ENCODE peak calls at places on chromosome 22, in four cellular contexts. One of them, this sample, is unnamed.
A peak's percentile ranks its signal among the peaks of the same experiment; 100 is the strongest.

GRCh38 chr22:50165438-50166123 is 5.0 kb upstream of the PANX2 start:
- DNase-seq in suprapubic skin: no peak
- DNase-seq in small intestine: no peak
- DNase-seq in GM23338: no peak
- DNase-seq in this sample: no peak

GRCh38 chr22:49993649-49994360 is 18.8 kb downstream of the IL17REL start:
- DNase-seq in suprapubic skin: peak; percentile 70
- DNase-seq in GM23338: no peak
- DNase-seq in small intestine: no peak
- DNase-seq in this sample: no peak

GRCh38 chr22:44489817-44490216 is 8.2 kb downstream of the RTL6 start:
- DNase-seq in GM23338: peak; percentile 5
- DNase-seq in suprapubic skin: no peak
- DNase-seq in small intestine: no peak
- DNase-seq in this sample: no peak

GRCh38 chr22:48902001-48902869 is 925.4 kb downstream of the BRD1 start:
- DNase-seq in small intestine: no peak
- DNase-seq in suprapubic skin: peak; percentile 61
- DNase-seq in GM23338: no peak
- DNase-seq in this sample: no peak

GRCh38 chr22:33635766-33636165 is 284.5 kb downstream of the LARGE1 start:
- DNase-seq in suprapubic skin: no peak
- DNase-seq in GM23338: no peak
- DNase-seq in small intestine: no peak
- DNase-seq in this sample: no peak

GRCh38 chr22:28283025-28283654 is 364.1 kb upstream of the PITPNB start:
- DNase-seq in suprapubic skin: no peak
- DNase-seq in small intestine: no peak
- DNase-seq in GM23338: no peak
- DNase-seq in this sample: no peak

GRCh38 chr22:45960477-45961386 is 16.2 kb downstream of the WNT7B start:
- DNase-seq in GM23338: peak; percentile 35
- DNase-seq in suprapubic skin: no peak
- DNase-seq in small intestine: no peak
- DNase-seq in this sample: no peak

GRCh38 chr22:26234267-26234666 is 65.0 kb downstream of the SEZ6L start:
- DNase-seq in suprapubic skin: no peak
- DNase-seq in small intestine: no peak
- DNase-seq in GM23338: no peak
- DNase-seq in this sample: no peak

GRCh38 chr22:49963647-49964026 is 3.1 kb downstream of the PIM3 start:
- DNase-seq in GM23338: no peak
- DNase-seq in suprapubic skin: peak; percentile 71
- DNase-seq in small intestine: no peak
- DNase-seq in this sample: no peak

GRCh38 chr22:26438006-26438405 is 8.9 kb downstream of the ASPHD2 start:
- DNase-seq in small intestine: no peak
- DNase-seq in GM23338: peak; percentile 53
- DNase-seq in suprapubic skin: no peak
- DNase-seq in this sample: no peak

GRCh38 chr22:28896611-28897010 is 13.2 kb downstream of the ZNRF3 start:
- DNase-seq in GM23338: peak; percentile 80
- DNase-seq in suprapubic skin: no peak
- DNase-seq in small intestine: no peak
- DNase-seq in this sample: no peak

GRCh38 chr22:34620832-34621231 is 445.1 kb upstream of the ISX start:
- DNase-seq in suprapubic skin: no peak
- DNase-seq in small intestine: no peak
- DNase-seq in GM23338: no peak
- DNase-seq in this sample: no peak

GRCh38 chr22:32448980-32449379 is 15.3 kb downstream of the BPIFC start:
- DNase-seq in GM23338: no peak
- DNase-seq in suprapubic skin: no peak
- DNase-seq in small intestine: peak; percentile 13
- DNase-seq in this sample: no peak

GRCh38 chr22:23215294-23216204 is 35.2 kb downstream of the BCR start:
- DNase-seq in suprapubic skin: no peak
- DNase-seq in GM23338: no peak
- DNase-seq in small intestine: no peak
- DNase-seq in this sample: no peak

GRCh38 chr22:44439356-44440223 is 58.4 kb downstream of the RTL6 start:
- DNase-seq in GM23338: no peak
- DNase-seq in small intestine: no peak
- DNase-seq in suprapubic skin: no peak
- DNase-seq in this sample: no peak

GRCh38 chr22:35064664-35065063 is 1.3 kb upstream of the ISX start:
- DNase-seq in small intestine: peak; percentile 49
- DNase-seq in suprapubic skin: no peak
- DNase-seq in GM23338: no peak
- DNase-seq in this sample: peak; percentile 83

GRCh38 chr22:33357894-33358440 is 299.8 kb upstream of the SYN3 start:
- DNase-seq in suprapubic skin: no peak
- DNase-seq in small intestine: no peak
- DNase-seq in GM23338: no peak
- DNase-seq in this sample: no peak

GRCh38 chr22:19111584-19111983 is 10.6 kb downstream of the DGCR2 start:
- DNase-seq in suprapubic skin: peak; percentile 23
- DNase-seq in small intestine: no peak
- DNase-seq in GM23338: no peak
- DNase-seq in this sample: no peak

GRCh38 chr22:17098379-17098819 is 13.6 kb downstream of the IL17RA start:
- DNase-seq in suprapubic skin: no peak
- DNase-seq in small intestine: no peak
- DNase-seq in GM23338: no peak
- DNase-seq in this sample: no peak

GRCh38 chr22:20554824-20555223 is 47.4 kb downstream of the MED15 start:
- DNase-seq in small intestine: no peak
- DNase-seq in suprapubic skin: no peak
- DNase-seq in GM23338: no peak
- DNase-seq in this sample: no peak
- H3K4me1 ChIP-seq in small intestine: no peaks in the 10 kb centered on the region
- H3K4me1 ChIP-seq in suprapubic skin: peaks cover 51% of the 10 kb centered on the region
- H3K4me1 ChIP-seq in GM23338: peaks cover 4% of the 10 kb centered on the region
- H3K4me1 ChIP-seq in this sample: peaks cover 43% of the 10 kb centered on the region

DNA sequence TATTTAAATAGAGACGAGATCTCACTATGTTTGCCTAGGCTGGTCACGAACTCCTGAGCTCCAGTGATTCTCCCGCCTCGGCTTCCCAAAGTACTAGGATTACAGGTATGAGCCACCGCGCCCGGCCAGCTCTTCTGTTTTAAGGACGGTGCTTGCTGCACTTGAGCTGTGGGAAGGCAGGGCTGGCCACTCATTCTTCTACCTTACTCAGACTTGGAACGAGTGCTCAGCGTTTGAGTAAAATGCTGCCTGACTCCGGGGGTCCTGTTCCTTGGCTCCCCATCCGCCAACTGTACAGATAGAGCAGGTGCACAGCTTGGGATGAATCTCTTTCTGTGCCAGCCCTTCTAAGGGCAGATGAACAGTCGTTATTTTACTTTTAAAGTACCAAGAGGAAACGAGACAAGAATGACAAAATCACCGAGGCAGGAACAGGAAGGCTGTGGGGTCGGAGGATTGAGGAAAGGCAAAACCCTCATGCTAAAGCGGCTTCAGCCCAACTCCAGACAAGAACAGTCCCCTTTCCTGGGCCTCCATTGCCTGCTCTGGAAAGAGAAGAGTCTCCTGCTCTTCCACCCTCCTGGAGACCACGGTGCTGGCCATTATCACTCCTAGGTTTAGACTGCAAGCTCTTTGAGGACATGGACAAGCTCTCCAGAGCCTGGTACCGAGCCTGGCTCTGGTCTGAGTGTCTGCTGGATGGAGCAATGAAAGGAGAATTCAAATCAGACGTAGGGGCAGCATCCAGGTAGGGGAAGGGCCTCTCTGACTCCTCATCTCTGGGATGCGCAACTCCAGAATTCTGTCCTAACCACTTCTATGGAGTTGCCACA is 1.0 kb upstream of the SUN2 start:
- DNase-seq in suprapubic skin: no peak
- DNase-seq in small intestine: no peak
- DNase-seq in GM23338: no peak
- DNase-seq in this sample: no peak
- H3K4me1 ChIP-seq in suprapubic skin: peaks cover 45% of the 10 kb centered on the region
- H3K4me1 ChIP-seq in small intestine: peaks cover 2% of the 10 kb centered on the region
- H3K4me1 ChIP-seq in GM23338: peaks cover 21% of the 10 kb centered on the region
- H3K4me1 ChIP-seq in this sample: peaks cover 68% of the 10 kb centered on the region

GRCh38 chr22:36355362-36355761 is 32.4 kb downstream of the MYH9 start:
- DNase-seq in small intestine: no peak
- DNase-seq in suprapubic skin: no peak
- DNase-seq in GM23338: no peak
- DNase-seq in this sample: no peak
- H3K4me1 ChIP-seq in small intestine: peaks cover 14% of the 10 kb centered on the region
- H3K4me1 ChIP-seq in suprapubic skin: peaks cover 95% of the 10 kb centered on the region
- H3K4me1 ChIP-seq in GM23338: peaks cover 78% of the 10 kb centered on the region
- H3K4me1 ChIP-seq in this sample: peaks cover 100% of the 10 kb centered on the region

DNA sequence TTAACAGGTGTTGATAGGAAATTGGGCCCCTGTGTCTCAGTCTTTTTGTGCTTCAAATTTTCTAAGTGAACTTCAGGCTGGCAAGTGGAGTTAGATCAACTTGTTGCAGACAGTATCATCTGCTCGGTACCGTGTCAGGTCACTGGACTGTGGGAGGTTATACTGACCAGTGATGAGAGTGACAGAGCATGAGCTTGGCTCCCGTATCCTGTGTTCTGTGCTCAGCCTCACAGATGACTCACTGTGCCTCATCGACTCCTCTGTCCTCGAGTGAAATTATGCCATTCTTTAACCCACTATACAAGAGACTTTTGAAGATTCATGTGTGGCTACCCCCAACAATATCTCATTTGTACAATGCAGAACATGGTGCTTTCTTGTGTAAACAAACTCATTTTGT is 7.9 kb downstream of the GRAP2 start:
- DNase-seq in suprapubic skin: no peak
- DNase-seq in GM23338: no peak
- DNase-seq in small intestine: no peak
- DNase-seq in this sample: no peak
- H3K4me1 ChIP-seq in suprapubic skin: no peaks in the 10 kb centered on the region
- H3K4me1 ChIP-seq in GM23338: peaks cover 6% of the 10 kb centered on the region
- H3K4me1 ChIP-seq in small intestine: no peaks in the 10 kb centered on the region
- H3K4me1 ChIP-seq in this sample: no peaks in the 10 kb centered on the region

GRCh38 chr22:22060200-22061084 is 77.9 kb upstream of the TOP3B start:
- DNase-seq in small intestine: peak; percentile 27
- DNase-seq in GM23338: peak; percentile 88
- DNase-seq in suprapubic skin: no peak
- DNase-seq in this sample: peak; percentile 40

GRCh38 chr22:22061085-22062077 is 78.8 kb upstream of the TOP3B start:
- DNase-seq in GM23338: no peak
- DNase-seq in suprapubic skin: no peak
- DNase-seq in small intestine: no peak
- DNase-seq in this sample: peak; percentile 83

GRCh38 chr22:22057617-22058378 is 75.2 kb upstream of the TOP3B start:
- DNase-seq in GM23338: no peak
- DNase-seq in small intestine: no peak
- DNase-seq in suprapubic skin: no peak
- DNase-seq in this sample: no peak

GRCh38 chr22:22058649-22059475 is 76.3 kb upstream of the TOP3B start:
- DNase-seq in small intestine: peak; percentile 54
- DNase-seq in suprapubic skin: no peak
- DNase-seq in GM23338: no peak
- DNase-seq in this sample: no peak

DNA sequence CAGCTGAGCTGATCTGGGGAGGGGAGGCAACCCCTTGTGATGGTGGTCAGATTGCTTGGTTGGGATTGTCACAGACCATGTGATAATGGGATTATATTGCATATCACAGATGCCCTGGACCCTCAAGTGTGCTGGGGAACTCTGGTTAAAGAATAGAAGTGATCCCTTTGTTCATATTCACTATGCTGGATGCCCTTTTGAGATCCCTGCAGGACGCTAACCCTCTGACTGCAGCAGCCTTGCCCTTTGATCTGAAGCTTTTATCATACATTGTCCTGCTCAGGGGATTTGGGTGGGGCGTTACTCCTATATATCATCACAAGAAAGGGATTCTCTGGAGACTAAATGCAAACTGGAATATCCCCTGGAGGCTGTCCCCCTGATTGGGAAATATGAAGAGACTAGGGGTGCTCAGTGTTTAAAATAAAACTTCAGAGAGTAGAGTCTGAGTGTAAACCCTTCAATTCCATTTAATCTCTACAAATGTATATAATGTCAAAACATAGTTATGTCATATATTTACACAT is 77.0 kb upstream of the TOP3B start:
- DNase-seq in suprapubic skin: no peak
- DNase-seq in GM23338: no peak
- DNase-seq in small intestine: no peak
- DNase-seq in this sample: no peak
- H3K4me1 ChIP-seq in suprapubic skin: peaks cover 8% of the 10 kb centered on the region
- H3K4me1 ChIP-seq in GM23338: no peaks in the 10 kb centered on the region
- H3K4me1 ChIP-seq in small intestine: peaks cover 3% of the 10 kb centered on the region
- H3K4me1 ChIP-seq in this sample: peaks cover 65% of the 10 kb centered on the region

GRCh38 chr22:30246962-30247376 is 410 bp upstream of the LIF start:
- DNase-seq in suprapubic skin: no peak
- DNase-seq in small intestine: peak; percentile 83
- DNase-seq in GM23338: no peak
- DNase-seq in this sample: no peak

GRCh38 chr22:30248484-30248883 is 1.9 kb upstream of the LIF start:
- DNase-seq in GM23338: no peak
- DNase-seq in small intestine: no peak
- DNase-seq in suprapubic skin: no peak
- DNase-seq in this sample: no peak

GRCh38 chr22:30249049-30250038 is 2.8 kb upstream of the LIF start:
- DNase-seq in GM23338: no peak
- DNase-seq in small intestine: no peak
- DNase-seq in suprapubic skin: no peak
- DNase-seq in this sample: peak; percentile 40

GRCh38 chr22:30247561-30247960 is 1.0 kb upstream of the LIF start:
- DNase-seq in suprapubic skin: no peak
- DNase-seq in GM23338: no peak
- DNase-seq in small intestine: no peak
- DNase-seq in this sample: no peak

GRCh38 chr22:30247974-30248373 is 1.4 kb upstream of the LIF start:
- DNase-seq in GM23338: no peak
- DNase-seq in suprapubic skin: no peak
- DNase-seq in small intestine: no peak
- DNase-seq in this sample: no peak
- H3K4me1 ChIP-seq in GM23338: peaks cover 17% of the 10 kb centered on the region
- H3K4me1 ChIP-seq in suprapubic skin: peaks cover 57% of the 10 kb centered on the region
- H3K4me1 ChIP-seq in small intestine: peaks cover 2% of the 10 kb centered on the region
- H3K4me1 ChIP-seq in this sample: peaks cover 63% of the 10 kb centered on the region

DNA sequence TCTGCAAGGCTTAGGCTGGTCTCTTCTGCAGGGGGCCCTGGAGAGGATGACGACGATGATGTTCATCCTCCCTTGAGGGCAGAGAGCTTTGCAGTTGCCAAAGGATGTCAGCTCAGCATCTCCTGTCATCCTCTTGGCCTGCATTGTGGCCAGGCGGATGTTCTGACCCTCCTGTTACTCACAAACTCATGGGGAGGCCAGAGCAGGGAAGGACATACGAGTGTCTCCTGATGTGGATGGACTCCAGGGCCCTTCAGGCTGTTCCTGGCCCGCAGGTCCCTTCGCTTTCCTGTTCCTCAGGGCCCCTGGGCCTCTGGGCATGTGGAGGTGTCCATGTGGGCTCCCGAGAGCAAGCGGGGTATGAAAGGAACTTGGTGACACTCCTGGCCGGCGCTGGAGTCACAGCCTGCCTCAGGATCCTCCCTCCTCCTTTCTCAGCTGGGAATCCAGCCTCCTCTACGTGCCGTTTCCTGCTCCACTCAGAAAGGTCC is 8.5 kb downstream of the ADORA2A start:
- DNase-seq in GM23338: no peak
- DNase-seq in small intestine: no peak
- DNase-seq in suprapubic skin: no peak
- DNase-seq in this sample: no peak
- H3K4me1 ChIP-seq in GM23338: no peaks in the 10 kb centered on the region
- H3K4me1 ChIP-seq in small intestine: no peaks in the 10 kb centered on the region
- H3K4me1 ChIP-seq in suprapubic skin: peaks cover 33% of the 10 kb centered on the region
- H3K4me1 ChIP-seq in this sample: peaks cover 19% of the 10 kb centered on the region